ENCODE peak calls at places on chromosomes 6 and 20, in four cellular contexts. Z is left ventricle myocardium inferior; T is CD8-positive, alpha-beta T cell; J is ascending aorta. K is an unnamed sample.

GRCh38 chr6:149060985-149061760 is 256.3 kb upstream of the TAB2 start:
- DNase-seq in T (no peak), Z (no peak), J (no peak), K (peak; percentile 87)

GRCh38 chr6:166408936-166409755 is 26.4 kb upstream of the MPC1 start:
- DNase-seq in Z (no peak), T (no peak), J (no peak), K (no peak)

GRCh38 chr20:45090481-45090880 is 10.4 kb downstream of the KCNS1 start:
- DNase-seq in T (no peak), J (no peak), Z (no peak), K (no peak)

GRCh38 chr6:168967556-168967955 is 286.1 kb downstream of the THBS2 start:
- DNase-seq in T (no peak), J (no peak), Z (no peak), K (no peak)

GRCh38 chr6:146336200-146336599 is 207.4 kb upstream of the RAB32 start:
- DNase-seq in J (no peak), Z (no peak), T (no peak), K (peak; percentile 12)

GRCh38 chr6:158002951-158003853 is 21.5 kb downstream of the SYNJ2 start:
- DNase-seq in J (peak; percentile 90), T (no peak), Z (peak; percentile 60), K (peak; percentile 94)

GRCh38 chr6:111871725-111872520 is 1.3 kb downstream of the FYN start:
- DNase-seq in T (peak; percentile 59), Z (peak; percentile 26), J (peak; percentile 71), K (peak; percentile 57)

GRCh38 chr6:3334579-3334978 is 75.8 kb downstream of the PSMG4 start:
- DNase-seq in J (no peak), Z (no peak), T (no peak), K (no peak)

GRCh38 chr6:134517145-134517658 is 199.3 kb upstream of the SGK1 start:
- DNase-seq in T (no peak), Z (peak; percentile 83), J (peak; percentile 81), K (peak; percentile 94)

GRCh38 chr20:63032861-63033634 is 26.3 kb upstream of the BHLHE23 start:
- DNase-seq in T (no peak), Z (peak; percentile 9), J (no peak), K (no peak)

GRCh38 chr20:61753196-61753942 is 312.3 kb downstream of the TAF4 start:
- DNase-seq in T (no peak), J (no peak), Z (no peak), K (peak; percentile 86)

GRCh38 chr6:46996860-46997641 is 45.1 kb downstream of the ADGRF1 start:
- DNase-seq in Z (no peak), J (no peak), T (no peak), K (no peak)

GRCh38 chr6:88380083-88380482 is 213.9 kb upstream of the CNR1 start:
- DNase-seq in Z (peak; percentile 41), T (no peak), J (peak; percentile 90), K (peak; percentile 31)

GRCh38 chr20:48180637-48181036 is 395.4 kb upstream of the SULF2 start:
- DNase-seq in T (no peak), J (no peak), Z (no peak), K (peak; percentile 8)

GRCh38 chr20:21512634-21513180 is 1.2 kb downstream of the NKX2-2 start:
- DNase-seq in J (no peak), Z (no peak), T (no peak), K (no peak)

GRCh38 chr20:17872434-17872833 is 96.2 kb downstream of the SNX5 start:
- DNase-seq in J (no peak), Z (no peak), T (no peak), K (no peak)

GRCh38 chr6:155132617-155133016 is 131.2 kb upstream of the CLDN20 start:
- DNase-seq in Z (no peak), J (no peak), T (no peak), K (no peak)

DNA sequence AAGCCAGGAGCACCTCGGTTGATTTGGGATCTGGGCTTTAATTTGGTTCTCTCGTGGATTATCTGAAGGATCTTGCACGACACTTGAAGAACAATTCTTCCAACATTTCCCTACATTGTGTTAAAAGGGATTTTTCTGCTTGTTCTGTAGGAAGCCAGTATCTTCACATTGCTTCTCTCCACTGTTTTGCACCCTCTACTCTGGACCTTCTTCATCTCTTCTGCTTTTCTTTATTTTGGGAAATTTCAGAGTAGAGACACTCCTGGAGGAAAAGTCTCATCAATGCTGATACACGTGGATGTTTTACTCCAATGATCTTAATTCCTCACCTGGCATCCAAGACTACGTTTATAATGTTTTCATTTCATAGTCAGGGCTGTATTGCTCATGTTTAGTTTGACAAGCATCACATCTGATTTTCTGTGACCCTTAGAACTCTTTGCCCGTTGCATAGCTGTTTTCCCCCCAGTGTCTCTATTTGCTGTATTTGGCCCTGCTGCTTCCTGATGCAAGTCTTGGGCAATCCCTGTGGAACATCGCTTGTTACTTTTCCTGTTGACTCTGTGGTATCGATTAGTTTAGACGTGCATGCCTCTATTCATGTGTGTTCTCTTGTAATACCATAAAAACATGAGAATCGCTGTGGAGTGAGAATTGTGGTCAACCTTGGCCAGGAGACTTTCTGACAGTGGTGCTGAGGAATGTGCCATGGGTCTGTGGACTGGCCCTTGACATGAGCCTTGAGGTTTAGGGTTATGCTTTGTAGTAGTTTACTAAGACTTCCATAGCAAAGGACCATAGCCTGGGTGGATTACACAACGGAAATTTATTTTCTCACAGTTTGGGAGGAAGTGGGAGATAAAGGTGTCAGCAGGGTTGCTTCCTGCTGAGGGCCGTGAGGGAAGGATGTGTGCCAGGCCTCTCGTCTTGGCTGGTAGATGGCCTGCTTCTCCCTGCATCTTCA is 12.5 kb downstream of the PLCB1 start:
- DNase-seq in T (no peak), J (no peak), Z (no peak), K (peak; percentile 72)
- H3K27ac ChIP-seq in T (no peak overlapping the region), J (no peak overlapping the region), Z (peak overlapping the region; percentile 21), K (no peak overlapping the region)

GRCh38 chr6:13613029-13613594 is 2.0 kb upstream of the NOL7 start:
- DNase-seq in T (no peak), J (no peak), Z (no peak), K (no peak)
- H3K27ac ChIP-seq in T (no peak overlapping the region), J (no peak overlapping the region), Z (peak overlapping the region; percentile 87), K (no peak overlapping the region)

DNA sequence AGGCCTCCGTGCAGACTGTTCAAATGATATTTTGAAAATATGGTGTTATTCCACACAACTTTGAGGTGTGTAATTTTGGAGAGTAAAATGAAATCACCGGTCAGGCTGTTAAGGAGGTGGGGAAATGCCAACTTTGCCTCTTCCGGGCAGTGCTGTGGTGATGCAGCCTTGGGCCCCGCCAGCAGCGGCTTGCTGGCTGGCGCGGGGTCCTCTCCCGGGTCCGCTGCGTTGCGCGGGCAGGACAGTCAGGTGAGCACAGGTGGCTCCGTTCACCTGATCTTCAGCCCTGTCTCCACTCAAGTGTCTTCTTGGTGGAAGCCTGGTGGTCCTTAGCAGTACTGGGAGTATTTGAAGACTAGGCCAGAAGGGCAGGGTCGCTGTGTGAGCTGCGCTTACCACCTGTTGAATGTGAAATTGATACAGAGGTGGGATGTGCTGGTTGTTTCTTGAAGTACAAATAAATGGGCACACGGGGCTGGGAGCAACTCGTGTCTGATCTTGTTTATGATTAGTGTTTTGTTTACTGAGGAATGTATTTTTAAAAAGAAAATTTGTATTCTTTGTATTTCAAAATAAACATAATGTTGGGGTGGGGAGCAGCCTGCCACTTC is 184.2 kb downstream of the ARID1B start:
- DNase-seq in J (no peak), Z (no peak), T (no peak), K (no peak)
- H3K27ac ChIP-seq in J (no peak overlapping the region), Z (no peak overlapping the region), T (no peak overlapping the region), K (no peak overlapping the region)

GRCh38 chr20:49852522-49853055 is 40.0 kb downstream of the SLC9A8 start:
- DNase-seq in T (no peak), Z (no peak), J (no peak), K (no peak)

GRCh38 chr20:49856904-49857303 is 44.3 kb downstream of the SLC9A8 start:
- DNase-seq in T (no peak), J (no peak), Z (no peak), K (no peak)

GRCh38 chr20:49851991-49852390 is 39.4 kb downstream of the SLC9A8 start:
- DNase-seq in J (peak; percentile 83), Z (no peak), T (no peak), K (peak; percentile 13)

GRCh38 chr20:49853640-49854039 is 41.0 kb downstream of the SLC9A8 start:
- DNase-seq in J (peak; percentile 89), T (no peak), Z (no peak), K (peak; percentile 91)

GRCh38 chr20:49854190-49854875 is 41.7 kb downstream of the SLC9A8 start:
- DNase-seq in T (no peak), Z (no peak), J (no peak), K (peak; percentile 11)
- H3K27ac ChIP-seq in T (no peak overlapping the region), Z (no peak overlapping the region), J (peak overlapping the region; percentile 82), K (no peak overlapping the region)

DNA sequence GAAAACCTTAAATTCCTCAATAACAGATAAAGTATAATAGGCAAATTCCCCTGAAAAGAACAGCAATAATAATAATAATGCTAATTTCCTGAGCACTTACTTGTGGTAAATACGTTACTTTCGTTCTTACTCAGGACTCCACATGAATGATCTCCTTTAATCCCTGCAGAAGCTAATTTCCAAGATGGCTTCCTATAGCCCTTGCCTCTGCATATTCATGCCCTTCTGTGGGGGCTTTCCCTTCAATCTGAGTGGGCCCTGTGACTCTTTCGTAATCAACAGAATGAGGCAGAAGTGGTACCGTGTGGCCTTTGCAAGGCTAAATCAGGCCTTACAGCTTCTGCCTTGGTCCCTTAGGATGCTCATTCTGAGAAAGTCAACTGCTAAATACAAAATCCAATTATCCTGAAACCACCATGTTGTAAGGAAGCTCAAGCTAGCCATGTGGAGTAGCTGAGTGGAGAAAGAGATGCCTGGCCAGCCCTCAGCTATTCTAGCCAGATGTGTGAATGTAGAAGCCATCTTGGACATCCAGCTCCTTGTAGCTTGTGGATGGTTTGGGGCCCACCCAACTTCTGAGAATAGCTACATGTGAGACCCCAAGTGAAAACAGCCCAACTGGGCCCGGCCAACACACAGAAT is 50.5 kb downstream of the MCUR1 start:
- DNase-seq in T (no peak), Z (no peak), J (no peak), K (no peak)
- H3K27ac ChIP-seq in T (no peak overlapping the region), Z (no peak overlapping the region), J (peak overlapping the region; percentile 83), K (no peak overlapping the region)